ENCODE peak calls at places on chromosomes 13 and 19, in seven cellular contexts. S, U, B, Y, H, D and P are unnamed samples.

GRCh38 chr13:23506071-23506820 is 64.0 kb upstream of the TNFRSF19 start:
- DNase-seq in S (no peak), U (no peak), B (no peak), Y (no peak), H (no peak), D (peak), P (no peak)

GRCh38 chr13:40498461-40498860 is 168.0 kb downstream of the FOXO1 start:
- DNase-seq in S (no peak), U (no peak), B (no peak), Y (no peak), H (no peak), D (no peak), P (no peak)

GRCh38 chr19:19207637-19208582 is 3.8 kb upstream of the NCAN start:
- DNase-seq in S (no peak), U (no peak), B (no peak), Y (no peak), H (no peak), D (no peak), P (no peak)

GRCh38 chr13:111271186-111271698 is 49.2 kb upstream of the TEX29 start:
- DNase-seq in S (no peak), U (no peak), B (no peak), Y (no peak), H (no peak), D (no peak), P (no peak)

GRCh38 chr19:39052243-39052746 is 19.9 kb upstream of the FBXO27 start:
- DNase-seq in S (no peak), U (no peak), B (peak), Y (no peak), H (peak), D (no peak), P (peak)

GRCh38 chr19:15136234-15136954 is 29.2 kb downstream of the SYDE1 start:
- DNase-seq in S (peak), U (no peak), B (no peak), Y (no peak), H (no peak), D (no peak), P (no peak)

GRCh38 chr13:44263920-44264610 is 109.6 kb upstream of the SERP2 start:
- DNase-seq in S (no peak), U (no peak), B (no peak), Y (no peak), H (peak), D (no peak), P (no peak)

GRCh38 chr19:681029-681626 is 4.9 kb downstream of the FSTL3 start:
- DNase-seq in S (no peak), U (no peak), B (no peak), Y (no peak), H (no peak), D (no peak), P (peak)

GRCh38 chr13:114145256-114145655 is 12.8 kb upstream of the RASA3 start:
- DNase-seq in S (no peak), U (no peak), B (no peak), Y (no peak), H (no peak), D (peak), P (peak)

GRCh38 chr19:38617283-38617763 is 430 bp downstream of the MAP4K1 start:
- DNase-seq in S (no peak), U (no peak), B (no peak), Y (no peak), H (no peak), D (no peak), P (peak)

GRCh38 chr19:18160441-18160791 is 7.5 kb downstream of the PIK3R2 start:
- DNase-seq in S (no peak), U (no peak), B (no peak), Y (no peak), H (no peak), D (no peak), P (no peak)

GRCh38 chr13:22848539-22849052 is 332.2 kb upstream of the SGCG start:
- DNase-seq in S (no peak), U (no peak), B (no peak), Y (no peak), H (no peak), D (no peak), P (peak)

GRCh38 chr13:41610426-41610825 is 153.1 kb downstream of the RGCC start:
- DNase-seq in S (peak), U (no peak), B (no peak), Y (peak), H (peak), D (peak), P (peak)

GRCh38 chr19:36120984-36121358 is 5.7 kb downstream of the TBCB start:
- DNase-seq in S (no peak), U (no peak), B (no peak), Y (no peak), H (no peak), D (no peak), P (no peak)

GRCh38 chr19:41700381-41701195 is 7.8 kb upstream of the CEACAM5 start:
- DNase-seq in S (no peak), U (no peak), B (no peak), Y (no peak), H (no peak), D (no peak), P (peak)